ENCODE peak calls at places on chromosomes 16 and 17, in eight cellular contexts. One of them, this sample, is unnamed.

GRCh38 chr16:78310990-78311561 is 211.6 kb downstream of the WWOX start:
- DNase-seq in body of pancreas: no peak
- DNase-seq in fibroblast of the aortic adventitia: no peak
- DNase-seq in cardiac muscle cell: no peak
- DNase-seq in IMR-90: peak
- DNase-seq in H7: peak
- DNase-seq in left ventricle myocardium inferior: no peak
- DNase-seq in tibial nerve: no peak
- DNase-seq in this sample: no peak

GRCh38 chr17:75773808-75774470 is 8.9 kb upstream of the GALK1 start:
- DNase-seq in body of pancreas: no peak
- DNase-seq in fibroblast of the aortic adventitia: no peak
- DNase-seq in cardiac muscle cell: no peak
- DNase-seq in IMR-90: no peak
- DNase-seq in H7: peak
- DNase-seq in left ventricle myocardium inferior: no peak
- DNase-seq in tibial nerve: no peak
- DNase-seq in this sample: no peak

GRCh38 chr16:49858200-49859129 is 2.6 kb upstream of the ZNF423 start:
- DNase-seq in body of pancreas: peak
- DNase-seq in fibroblast of the aortic adventitia: no peak
- DNase-seq in cardiac muscle cell: peak
- DNase-seq in IMR-90: no peak
- DNase-seq in H7: peak
- DNase-seq in left ventricle myocardium inferior: peak
- DNase-seq in tibial nerve: peak
- DNase-seq in this sample: peak

GRCh38 chr16:57537596-57538234 is 1.3 kb upstream of the CCDC102A start:
- DNase-seq in body of pancreas: no peak
- DNase-seq in fibroblast of the aortic adventitia: no peak
- DNase-seq in cardiac muscle cell: no peak
- DNase-seq in IMR-90: no peak
- DNase-seq in H7: peak
- DNase-seq in left ventricle myocardium inferior: no peak
- DNase-seq in tibial nerve: no peak
- DNase-seq in this sample: no peak

GRCh38 chr17:2140683-2141082 is 85.8 kb downstream of the HIC1 start:
- DNase-seq in body of pancreas: no peak
- DNase-seq in fibroblast of the aortic adventitia: no peak
- DNase-seq in cardiac muscle cell: no peak
- DNase-seq in IMR-90: no peak
- DNase-seq in H7: no peak
- DNase-seq in left ventricle myocardium inferior: no peak
- DNase-seq in tibial nerve: no peak
- DNase-seq in this sample: no peak

GRCh38 chr17:81020767-81021497 is 14.0 kb upstream of the BAIAP2 start:
- DNase-seq in body of pancreas: no peak
- DNase-seq in fibroblast of the aortic adventitia: peak
- DNase-seq in cardiac muscle cell: peak
- DNase-seq in IMR-90: peak
- DNase-seq in H7: peak
- DNase-seq in left ventricle myocardium inferior: peak
- DNase-seq in tibial nerve: no peak
- DNase-seq in this sample: peak

GRCh38 chr16:70800306-70800705 is 652 bp downstream of the VAC14 start:
- DNase-seq in body of pancreas: no peak
- DNase-seq in fibroblast of the aortic adventitia: no peak
- DNase-seq in cardiac muscle cell: no peak
- DNase-seq in IMR-90: no peak
- DNase-seq in H7: no peak
- DNase-seq in left ventricle myocardium inferior: no peak
- DNase-seq in tibial nerve: no peak
- DNase-seq in this sample: no peak

GRCh38 chr16:88197481-88198456 is 185.0 kb upstream of the ZNF469 start:
- DNase-seq in body of pancreas: no peak
- DNase-seq in fibroblast of the aortic adventitia: no peak
- DNase-seq in cardiac muscle cell: no peak
- DNase-seq in IMR-90: peak
- DNase-seq in H7: no peak
- DNase-seq in left ventricle myocardium inferior: no peak
- DNase-seq in tibial nerve: no peak
- DNase-seq in this sample: no peak

GRCh38 chr17:74354561-74354960 is 7.1 kb downstream of the BTBD17 start:
- DNase-seq in body of pancreas: no peak
- DNase-seq in fibroblast of the aortic adventitia: no peak
- DNase-seq in cardiac muscle cell: no peak
- DNase-seq in IMR-90: no peak
- DNase-seq in H7: no peak
- DNase-seq in left ventricle myocardium inferior: no peak
- DNase-seq in tibial nerve: no peak
- DNase-seq in this sample: no peak

GRCh38 chr16:81461243-81461642 is 16.6 kb downstream of the CMIP start:
- DNase-seq in body of pancreas: no peak
- DNase-seq in fibroblast of the aortic adventitia: no peak
- DNase-seq in cardiac muscle cell: no peak
- DNase-seq in IMR-90: no peak
- DNase-seq in H7: no peak
- DNase-seq in left ventricle myocardium inferior: no peak
- DNase-seq in tibial nerve: no peak
- DNase-seq in this sample: no peak

GRCh38 chr16:76081936-76082335 is 195.3 kb upstream of the CNTNAP4 start:
- DNase-seq in body of pancreas: no peak
- DNase-seq in fibroblast of the aortic adventitia: no peak
- DNase-seq in cardiac muscle cell: no peak
- DNase-seq in IMR-90: no peak
- DNase-seq in H7: no peak
- DNase-seq in left ventricle myocardium inferior: no peak
- DNase-seq in tibial nerve: no peak
- DNase-seq in this sample: no peak

GRCh38 chr17:50151041-50151936 is 812 bp upstream of the PPP1R9B start:
- DNase-seq in body of pancreas: peak
- DNase-seq in fibroblast of the aortic adventitia: peak
- DNase-seq in cardiac muscle cell: peak
- DNase-seq in IMR-90: peak
- DNase-seq in H7: peak
- DNase-seq in left ventricle myocardium inferior: peak
- DNase-seq in tibial nerve: peak
- DNase-seq in this sample: peak

GRCh38 chr16:79257958-79258490 is 342.5 kb downstream of the MAF start:
- DNase-seq in body of pancreas: no peak
- DNase-seq in fibroblast of the aortic adventitia: no peak
- DNase-seq in cardiac muscle cell: no peak
- DNase-seq in IMR-90: no peak
- DNase-seq in H7: no peak
- DNase-seq in left ventricle myocardium inferior: no peak
- DNase-seq in tibial nerve: no peak
- DNase-seq in this sample: no peak

GRCh38 chr17:49783051-49783715 is 5.3 kb upstream of the KAT7 start:
- DNase-seq in body of pancreas: no peak
- DNase-seq in fibroblast of the aortic adventitia: peak
- DNase-seq in cardiac muscle cell: no peak
- DNase-seq in IMR-90: no peak
- DNase-seq in H7: no peak
- DNase-seq in left ventricle myocardium inferior: peak
- DNase-seq in tibial nerve: no peak
- DNase-seq in this sample: no peak

GRCh38 chr17:2400474-2400866 is 390 bp downstream of the MNT start:
- DNase-seq in body of pancreas: peak
- DNase-seq in fibroblast of the aortic adventitia: no peak
- DNase-seq in cardiac muscle cell: peak
- DNase-seq in IMR-90: no peak
- DNase-seq in H7: peak
- DNase-seq in left ventricle myocardium inferior: peak
- DNase-seq in tibial nerve: no peak
- DNase-seq in this sample: peak

DNA sequence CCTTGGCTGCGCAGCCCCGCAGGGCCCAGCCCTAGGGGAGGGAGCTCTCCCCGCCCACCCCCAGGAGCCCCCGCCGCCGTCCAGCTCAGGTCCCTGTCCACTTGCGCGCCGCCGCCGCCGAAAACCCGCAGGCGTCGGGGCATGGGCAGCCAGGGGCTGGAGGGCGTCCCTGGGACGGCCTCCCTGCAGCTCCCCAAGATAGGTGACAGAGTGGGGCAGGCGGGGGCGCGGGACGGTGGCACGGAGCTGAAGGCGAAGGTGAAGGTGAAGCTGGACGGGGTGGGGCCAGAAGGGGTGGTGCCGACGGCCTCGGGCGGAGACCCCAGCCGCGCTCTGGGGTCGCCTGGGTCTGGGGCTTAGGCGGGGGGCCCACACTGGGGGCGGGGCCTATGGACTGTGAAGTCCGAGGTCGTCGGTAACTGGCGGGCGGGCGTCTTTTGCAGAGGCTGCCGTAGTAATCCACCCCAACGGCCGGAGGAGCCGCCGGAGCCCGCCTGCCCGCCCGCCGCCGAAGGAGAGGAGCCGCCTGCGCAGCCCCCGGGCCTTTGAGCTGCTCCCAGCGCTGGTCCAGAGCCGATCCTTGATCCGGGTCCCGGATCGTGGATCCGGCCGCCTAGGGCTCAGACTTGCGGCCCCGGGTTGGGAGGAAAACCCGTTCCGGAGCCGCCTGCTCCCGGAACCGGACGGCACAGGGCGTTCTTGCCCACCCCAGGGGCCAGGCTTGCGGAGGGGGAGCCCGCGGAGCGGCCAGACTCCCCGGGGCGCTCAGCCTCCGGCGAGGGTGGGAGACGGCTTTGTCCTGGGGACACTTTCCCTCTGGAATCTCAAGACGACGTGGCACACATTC is 27.0 kb downstream of the SREBF1 start:
- DNase-seq in body of pancreas: no peak
- DNase-seq in fibroblast of the aortic adventitia: peak
- DNase-seq in cardiac muscle cell: peak
- DNase-seq in IMR-90: no peak
- DNase-seq in H7: peak
- DNase-seq in left ventricle myocardium inferior: peak
- DNase-seq in tibial nerve: peak
- DNase-seq in this sample: no peak
- H3K4me3 ChIP-seq in body of pancreas: no peak
- H3K4me3 ChIP-seq in fibroblast of the aortic adventitia: no peak
- H3K4me3 ChIP-seq in cardiac muscle cell: peak
- H3K4me3 ChIP-seq in IMR-90: no peak
- H3K4me3 ChIP-seq in H7: peak
- H3K4me3 ChIP-seq in left ventricle myocardium inferior: peak
- H3K4me3 ChIP-seq in tibial nerve: peak
- H3K4me3 ChIP-seq in this sample: no peak

DNA sequence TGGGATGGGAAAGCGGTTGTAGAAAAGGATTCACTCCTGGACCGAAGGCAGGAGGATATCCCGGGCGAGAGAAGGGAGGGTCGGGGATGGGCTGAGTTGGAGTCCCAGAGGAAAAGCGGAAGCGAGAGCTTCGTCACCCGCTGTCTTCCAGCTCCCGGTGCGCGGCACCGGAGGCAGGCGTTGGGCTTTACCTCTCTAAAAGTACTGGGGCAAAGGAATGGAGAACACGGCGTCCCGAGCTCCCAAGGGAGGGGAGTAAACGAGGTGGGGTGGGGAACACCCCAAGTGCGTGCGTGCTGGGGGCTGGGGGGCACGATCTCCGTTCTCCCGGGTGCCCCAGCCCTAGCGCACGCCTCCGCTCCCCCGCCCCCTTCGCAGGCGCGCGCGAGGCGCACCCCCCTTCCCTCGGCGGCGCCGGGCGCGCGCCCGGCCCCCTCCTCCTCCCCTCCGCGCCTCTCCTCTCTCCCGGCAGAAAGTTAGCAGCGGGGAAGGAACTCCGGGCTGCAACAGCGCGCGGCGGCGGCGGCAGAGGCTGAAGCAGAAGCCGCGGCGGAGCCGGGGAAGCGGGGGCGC is at the start of gene HS3ST4:
- DNase-seq in body of pancreas: no peak
- DNase-seq in fibroblast of the aortic adventitia: no peak
- DNase-seq in cardiac muscle cell: no peak
- DNase-seq in IMR-90: no peak
- DNase-seq in H7: peak
- DNase-seq in left ventricle myocardium inferior: no peak
- DNase-seq in tibial nerve: no peak
- DNase-seq in this sample: no peak
- H3K4me3 ChIP-seq in body of pancreas: peak
- H3K4me3 ChIP-seq in fibroblast of the aortic adventitia: no peak
- H3K4me3 ChIP-seq in cardiac muscle cell: peak
- H3K4me3 ChIP-seq in IMR-90: no peak
- H3K4me3 ChIP-seq in H7: peak
- H3K4me3 ChIP-seq in left ventricle myocardium inferior: peak
- H3K4me3 ChIP-seq in tibial nerve: no peak
- H3K4me3 ChIP-seq in this sample: no peak

DNA sequence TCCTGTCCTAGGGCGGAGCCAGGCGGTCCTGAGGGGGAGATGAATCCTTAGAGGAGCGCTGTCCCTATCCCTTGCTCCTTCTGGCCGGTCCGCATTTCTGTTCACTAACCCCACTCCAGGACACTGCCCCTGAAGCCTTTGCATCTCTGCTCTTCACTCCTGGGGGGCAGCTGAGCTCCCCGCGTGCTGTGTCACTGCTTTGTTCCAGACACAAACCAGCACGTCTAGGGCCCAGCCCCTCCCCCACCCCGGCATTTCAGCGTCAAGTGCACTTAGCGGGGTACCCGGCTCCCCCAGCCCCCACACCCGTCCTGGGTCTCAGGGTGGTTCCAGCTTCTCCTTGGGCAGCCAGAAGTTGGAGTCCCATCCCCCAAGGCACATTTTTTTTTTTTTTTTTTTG is 8.9 kb downstream of the CORO6 start:
- DNase-seq in body of pancreas: no peak
- DNase-seq in fibroblast of the aortic adventitia: no peak
- DNase-seq in cardiac muscle cell: no peak
- DNase-seq in IMR-90: no peak
- DNase-seq in H7: no peak
- DNase-seq in left ventricle myocardium inferior: no peak
- DNase-seq in tibial nerve: no peak
- DNase-seq in this sample: no peak
- H3K4me3 ChIP-seq in body of pancreas: no peak
- H3K4me3 ChIP-seq in fibroblast of the aortic adventitia: no peak
- H3K4me3 ChIP-seq in cardiac muscle cell: no peak
- H3K4me3 ChIP-seq in IMR-90: no peak
- H3K4me3 ChIP-seq in H7: peak
- H3K4me3 ChIP-seq in left ventricle myocardium inferior: peak
- H3K4me3 ChIP-seq in tibial nerve: peak
- H3K4me3 ChIP-seq in this sample: no peak

GRCh38 chr16:54787045-54787444 is 143.6 kb upstream of the IRX5 start:
- DNase-seq in body of pancreas: no peak
- DNase-seq in fibroblast of the aortic adventitia: no peak
- DNase-seq in cardiac muscle cell: no peak
- DNase-seq in IMR-90: no peak
- DNase-seq in H7: no peak
- DNase-seq in left ventricle myocardium inferior: no peak
- DNase-seq in tibial nerve: no peak
- DNase-seq in this sample: no peak
- H3K4me3 ChIP-seq in body of pancreas: no peak
- H3K4me3 ChIP-seq in fibroblast of the aortic adventitia: no peak
- H3K4me3 ChIP-seq in cardiac muscle cell: no peak
- H3K4me3 ChIP-seq in IMR-90: no peak
- H3K4me3 ChIP-seq in H7: no peak
- H3K4me3 ChIP-seq in left ventricle myocardium inferior: no peak
- H3K4me3 ChIP-seq in tibial nerve: no peak
- H3K4me3 ChIP-seq in this sample: no peak

GRCh38 chr17:61395983-61396585 is 3.6 kb upstream of the TBX2 start:
- DNase-seq in body of pancreas: no peak
- DNase-seq in fibroblast of the aortic adventitia: no peak
- DNase-seq in cardiac muscle cell: no peak
- DNase-seq in IMR-90: peak
- DNase-seq in H7: peak
- DNase-seq in left ventricle myocardium inferior: no peak
- DNase-seq in tibial nerve: no peak
- DNase-seq in this sample: no peak
- H3K4me3 ChIP-seq in body of pancreas: no peak
- H3K4me3 ChIP-seq in fibroblast of the aortic adventitia: no peak
- H3K4me3 ChIP-seq in cardiac muscle cell: peak
- H3K4me3 ChIP-seq in IMR-90: peak
- H3K4me3 ChIP-seq in H7: peak
- H3K4me3 ChIP-seq in left ventricle myocardium inferior: peak
- H3K4me3 ChIP-seq in tibial nerve: peak
- H3K4me3 ChIP-seq in this sample: no peak

GRCh38 chr16:15502041-15502725 is 67.8 kb downstream of the BMERB1 start:
- DNase-seq in body of pancreas: no peak
- DNase-seq in fibroblast of the aortic adventitia: peak
- DNase-seq in cardiac muscle cell: peak
- DNase-seq in IMR-90: peak
- DNase-seq in H7: peak
- DNase-seq in left ventricle myocardium inferior: no peak
- DNase-seq in tibial nerve: no peak
- DNase-seq in this sample: peak
- H3K4me3 ChIP-seq in body of pancreas: no peak
- H3K4me3 ChIP-seq in fibroblast of the aortic adventitia: no peak
- H3K4me3 ChIP-seq in cardiac muscle cell: no peak
- H3K4me3 ChIP-seq in IMR-90: no peak
- H3K4me3 ChIP-seq in H7: no peak
- H3K4me3 ChIP-seq in left ventricle myocardium inferior: no peak
- H3K4me3 ChIP-seq in tibial nerve: no peak
- H3K4me3 ChIP-seq in this sample: peak